ENCODE peak calls at places on chromosomes 12 and 14, in six cellular contexts. T is A549, D is SK-N-SH, M is H1, A is GM12878, R is HCT116. X is an unnamed sample.

GRCh38 chr14:104657563-104658324 is 31.7 kb upstream of the INF2 start:
- DNase-seq in R (no peak), A (no peak), T (no peak), D (no peak), M (no peak), X (peak)

GRCh38 chr12:89250213-89250612 is 102.1 kb downstream of the DUSP6 start:
- DNase-seq in R (no peak), M (no peak), A (no peak), T (no peak), D (no peak), X (no peak)

GRCh38 chr12:51191516-51192283 is 18.8 kb upstream of the TFCP2 start:
- DNase-seq in T (no peak), A (no peak), M (no peak), D (no peak), R (no peak), X (no peak)

GRCh38 chr14:70995671-70996070 is 88.4 kb downstream of the PCNX1 start:
- DNase-seq in R (no peak), A (no peak), M (no peak), D (no peak), T (peak), X (no peak)

GRCh38 chr12:59357811-59358210 is 238.0 kb upstream of the SLC16A7 start:
- DNase-seq in M (no peak), D (no peak), T (no peak), A (no peak), R (no peak), X (no peak)

GRCh38 chr14:23641915-23642588 is 5.9 kb downstream of the DHRS2 start:
- DNase-seq in R (no peak), T (no peak), D (no peak), A (no peak), M (no peak), X (peak)

GRCh38 chr12:94039199-94039840 is 109.1 kb upstream of the PLXNC1 start:
- DNase-seq in A (no peak), T (no peak), M (no peak), R (no peak), D (no peak), X (no peak)

GRCh38 chr12:45688188-45688587 is 41.3 kb upstream of the ARID2 start:
- DNase-seq in A (no peak), T (no peak), M (no peak), D (peak), R (no peak), X (no peak)

GRCh38 chr12:102948941-102949352 is 8.5 kb upstream of the ASCL1 start:
- DNase-seq in R (peak), M (peak), A (no peak), T (peak), D (peak), X (peak)

GRCh38 chr14:93269341-93270068 is 62.4 kb downstream of the UBR7 start:
- DNase-seq in R (no peak), D (no peak), T (peak), M (no peak), A (no peak), X (peak)

GRCh38 chr12:70598467-70599194 is 38.6 kb downstream of the PTPRB start:
- DNase-seq in D (peak), R (no peak), A (no peak), T (no peak), M (no peak), X (no peak)

GRCh38 chr14:50225067-50225973 is 6.1 kb downstream of the SOS2 start:
- DNase-seq in A (no peak), M (no peak), R (no peak), T (no peak), D (peak), X (no peak)

GRCh38 chr12:107622005-107622404 is 63.6 kb upstream of the PWP1 start:
- DNase-seq in R (peak), M (peak), A (no peak), T (no peak), D (peak), X (peak)

GRCh38 chr12:89135976-89136634 is 216.2 kb downstream of the DUSP6 start:
- DNase-seq in D (no peak), R (peak), A (no peak), T (peak), M (no peak), X (peak)

GRCh38 chr14:64235652-64236640 is 58.2 kb downstream of the ESR2 start:
- DNase-seq in T (no peak), A (peak), D (no peak), M (no peak), R (no peak), X (no peak)

GRCh38 chr12:110256780-110257431 is 24.1 kb upstream of the ATP2A2 start:
- DNase-seq in A (no peak), T (no peak), R (no peak), M (no peak), D (no peak), X (peak)

GRCh38 chr14:74459289-74459946 is 33.4 kb upstream of the SYNDIG1L start:
- DNase-seq in M (peak), A (no peak), D (peak), T (peak), R (no peak), X (peak)

GRCh38 chr14:74324945-74325361 is 22.2 kb upstream of the ABCD4 start:
- DNase-seq in D (peak), A (no peak), T (peak), M (peak), R (no peak), X (peak)

DNA sequence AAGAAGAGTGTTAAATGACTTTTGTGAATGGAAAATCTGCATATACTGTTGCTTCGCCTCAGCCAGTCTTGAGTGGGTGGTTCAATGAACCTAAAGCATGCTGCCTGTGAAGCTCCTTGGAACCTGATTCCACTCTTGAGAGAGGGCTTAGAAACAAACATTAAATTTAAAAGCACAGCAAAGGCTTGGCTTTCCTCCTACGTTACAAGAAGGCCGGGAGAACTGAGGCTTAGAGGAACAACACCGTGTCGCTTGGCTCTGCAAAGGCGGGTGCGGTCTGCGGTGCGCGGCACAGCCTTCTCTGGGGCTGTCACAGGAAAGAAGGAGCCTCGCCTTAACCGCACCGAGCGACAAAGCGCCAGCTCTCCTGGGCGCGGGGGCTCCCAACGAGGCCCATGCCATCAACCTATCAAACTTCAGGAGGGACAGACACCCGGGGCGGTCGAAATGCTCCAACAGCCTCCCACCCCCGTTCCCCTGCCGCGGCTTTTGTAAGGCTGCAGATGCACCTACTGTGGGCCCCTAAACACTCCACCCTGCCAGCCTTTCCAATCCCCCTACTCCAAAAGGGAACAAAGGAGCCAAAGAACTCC is 791 bp downstream of the OSBPL8 start:
- DNase-seq in A (no peak), T (peak), D (peak), R (no peak), M (no peak), X (peak)
- TF ChIP-seq MAX in A (no peak), T (no peak), D (peak), R (no peak), M (peak), X (peak)

GRCh38 chr12:55727643-55728184 is 1.1 kb downstream of the CD63 start:
- DNase-seq in M (no peak), A (no peak), R (no peak), D (peak), T (peak), X (peak)

GRCh38 chr12:55728932-55729591 is at the start of gene CD63:
- DNase-seq in A (no peak), D (peak), T (peak), R (no peak), M (peak), X (peak)

GRCh38 chr12:55729592-55730446 is 1.0 kb upstream of the CD63 start:
- DNase-seq in D (peak), A (no peak), T (peak), R (peak), M (no peak), X (peak)

GRCh38 chr12:55726911-55727310 is 1.9 kb downstream of the CD63 start:
- DNase-seq in R (no peak), M (no peak), A (no peak), D (no peak), T (no peak), X (peak)

GRCh38 chr12:55728185-55728931 is 451 bp downstream of the CD63 start:
- DNase-seq in R (no peak), T (peak), M (no peak), D (peak), A (no peak), X (peak)
- TF ChIP-seq MAX in R (no peak), T (peak), M (no peak), D (no peak), A (no peak), X (no peak)

DNA sequence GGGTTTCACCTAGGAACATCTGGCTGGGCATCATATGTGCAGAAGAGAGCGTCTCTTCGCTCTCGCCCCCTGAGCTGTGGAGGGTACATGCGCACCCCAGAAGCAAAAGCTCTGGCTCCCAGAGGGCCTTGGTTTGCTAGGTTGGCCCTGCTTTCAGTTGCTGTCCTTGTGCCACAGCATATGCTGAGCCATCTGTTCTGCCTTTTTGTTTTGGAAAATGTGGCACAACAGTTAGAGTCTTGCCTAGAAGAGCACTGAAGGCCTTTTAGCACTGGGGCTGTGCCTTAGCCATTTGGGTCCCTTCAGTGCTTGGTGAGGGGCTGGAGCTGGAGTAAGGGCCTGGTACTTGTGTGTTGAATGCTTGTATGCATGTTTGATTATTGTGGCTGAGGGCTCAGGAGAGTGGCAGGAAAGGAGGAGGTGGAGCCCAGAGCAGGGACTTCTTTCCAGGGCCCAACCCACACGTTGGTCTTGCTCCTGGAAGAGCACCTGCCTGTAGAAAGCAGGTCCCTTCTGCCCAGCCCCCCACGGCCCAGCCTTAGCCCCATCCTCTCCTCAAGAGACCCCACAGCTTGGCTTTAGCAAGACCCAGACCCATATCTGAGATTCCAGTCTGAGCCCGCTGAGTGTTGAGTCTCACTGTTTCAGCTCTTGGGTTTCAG is 113.7 kb downstream of the SLC25A47 start:
- DNase-seq in A (no peak), T (no peak), M (no peak), R (no peak), D (no peak), X (no peak)
- TF ChIP-seq MAX in A (no peak), T (no peak), M (no peak), R (no peak), D (no peak), X (no peak)

GRCh38 chr12:79522657-79523386 is 167.9 kb downstream of the PAWR start:
- DNase-seq in A (no peak), D (no peak), M (no peak), R (no peak), T (no peak), X (no peak)
- TF ChIP-seq MAX in A (no peak), D (no peak), M (no peak), R (no peak), T (no peak), X (no peak)

GRCh38 chr12:100801335-100801734 is 6.8 kb downstream of the ANO4 start:
- DNase-seq in A (no peak), M (no peak), D (no peak), T (no peak), R (no peak), X (no peak)

GRCh38 chr12:100797246-100797645 is 2.7 kb downstream of the ANO4 start:
- DNase-seq in M (no peak), R (no peak), D (no peak), T (no peak), A (no peak), X (no peak)

GRCh38 chr12:100797786-100798580 is 3.4 kb downstream of the ANO4 start:
- DNase-seq in T (no peak), M (no peak), R (no peak), A (no peak), D (no peak), X (no peak)

GRCh38 chr12:100798799-100799198 is 4.2 kb downstream of the ANO4 start:
- DNase-seq in R (no peak), T (no peak), D (no peak), A (no peak), M (no peak), X (no peak)

DNA sequence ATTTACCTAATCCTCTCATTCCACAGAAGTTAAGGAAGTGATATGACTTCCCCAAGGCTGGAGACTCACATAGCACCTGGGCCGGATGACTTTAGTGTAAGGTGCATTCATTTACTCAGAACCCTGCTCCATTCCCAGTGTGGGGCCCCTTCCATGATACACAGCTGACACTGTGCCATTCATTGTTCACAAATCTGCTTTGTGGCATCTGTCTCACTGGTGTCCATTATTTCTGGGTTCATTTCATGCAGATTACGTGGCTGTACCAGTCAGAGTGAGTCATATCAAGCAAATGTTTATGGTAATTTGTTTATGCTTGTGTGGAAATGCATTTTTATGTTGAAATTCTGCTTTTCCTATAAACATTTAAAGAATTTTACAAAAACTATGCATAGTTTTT is 5.2 kb downstream of the ANO4 start:
- DNase-seq in T (no peak), A (no peak), M (no peak), D (no peak), R (no peak), X (no peak)
- TF ChIP-seq MAX in T (no peak), A (no peak), M (no peak), D (no peak), R (no peak), X (no peak)